ENCODE peak calls at places on chromosome 16, in four cellular contexts. L is A549, Q is GM12878, C is HepG2. T is an unnamed sample.

GRCh38 chr16:30552956-30553355 is 5.2 kb downstream of the ZNF764 start:
- DNase-seq in L (no peak), C (no peak), Q (no peak), T (no peak)

GRCh38 chr16:73847090-73847489 is 449.5 kb upstream of the PSMD7 start:
- DNase-seq in Q (no peak), L (no peak), C (no peak), T (no peak)

GRCh38 chr16:22948603-22949368 is 134.8 kb downstream of the HS3ST2 start:
- DNase-seq in Q (peak; percentile 8), C (peak; percentile 82), L (peak; percentile 61), T (peak; percentile 86)

GRCh38 chr16:52549011-52549692 is 2.2 kb upstream of the TOX3 start:
- DNase-seq in Q (no peak), C (peak; percentile 75), L (no peak), T (no peak)

GRCh38 chr16:51134876-51135275 is 16.2 kb downstream of the SALL1 start:
- DNase-seq in C (no peak), Q (no peak), L (no peak), T (no peak)

GRCh38 chr16:2335286-2335895 is 5.1 kb downstream of the ABCA3 start:
- DNase-seq in L (no peak), C (no peak), Q (no peak), T (no peak)

GRCh38 chr16:882256-882655 is 81.7 kb upstream of the GNG13 start:
- DNase-seq in L (no peak), C (no peak), Q (no peak), T (no peak)

GRCh38 chr16:80559369-80559768 is 18.6 kb downstream of the DYNLRB2 start:
- DNase-seq in C (no peak), Q (no peak), L (no peak), T (no peak)

GRCh38 chr16:81445143-81445922 is 725 bp downstream of the CMIP start:
- DNase-seq in C (no peak), L (peak; percentile 61), Q (no peak), T (peak; percentile 83)

GRCh38 chr16:58451263-58451662 is 48.7 kb upstream of the NDRG4 start:
- DNase-seq in Q (no peak), L (no peak), C (no peak), T (no peak)

GRCh38 chr16:24668481-24669001 is 60.9 kb upstream of the TNRC6A start:
- DNase-seq in C (no peak), Q (no peak), L (no peak), T (no peak)

GRCh38 chr16:1941924-1942809 is 832 bp downstream of the MSRB1 start:
- DNase-seq in Q (no peak), C (no peak), L (no peak), T (peak; percentile 41)

GRCh38 chr16:14284371-14284770 is 213.3 kb downstream of the MRTFB start:
- DNase-seq in Q (no peak), L (no peak), C (no peak), T (no peak)

GRCh38 chr16:53780051-53780450 is 76.1 kb downstream of the FTO start:
- DNase-seq in Q (no peak), L (no peak), C (no peak), T (no peak)

GRCh38 chr16:27498916-27499658 is 50.6 kb downstream of the GTF3C1 start:
- DNase-seq in Q (no peak), C (no peak), L (no peak), T (no peak)

GRCh38 chr16:89024546-89024945 is 47.5 kb upstream of the CBFA2T3 start:
- DNase-seq in L (no peak), C (no peak), Q (no peak), T (no peak)

GRCh38 chr16:25148568-25149215 is 37.1 kb downstream of the LCMT1 start:
- DNase-seq in Q (no peak), L (no peak), C (no peak), T (no peak)

GRCh38 chr16:5175263-5175662 is 77.7 kb upstream of the EEF2KMT start:
- DNase-seq in Q (no peak), L (no peak), C (no peak), T (no peak)

GRCh38 chr16:27405546-27406451 is 3.8 kb downstream of the IL21R start:
- DNase-seq in Q (no peak), C (no peak), L (no peak), T (no peak)

GRCh38 chr16:73006021-73006420 is 41.9 kb downstream of the ZFHX3 start:
- DNase-seq in Q (no peak), C (no peak), L (no peak), T (no peak)

GRCh38 chr16:9787717-9788116 is 394.5 kb downstream of the GRIN2A start:
- DNase-seq in Q (peak; percentile 15), L (no peak), C (no peak), T (peak; percentile 11)

GRCh38 chr16:4336701-4337539 is 14.2 kb downstream of the PAM16 start:
- DNase-seq in C (no peak), L (no peak), Q (no peak), T (no peak)

GRCh38 chr16:9134739-9135138 is 43.3 kb downstream of the HAPSTR1 start:
- DNase-seq in Q (no peak), L (peak; percentile 69), C (peak; percentile 79), T (no peak)

DNA sequence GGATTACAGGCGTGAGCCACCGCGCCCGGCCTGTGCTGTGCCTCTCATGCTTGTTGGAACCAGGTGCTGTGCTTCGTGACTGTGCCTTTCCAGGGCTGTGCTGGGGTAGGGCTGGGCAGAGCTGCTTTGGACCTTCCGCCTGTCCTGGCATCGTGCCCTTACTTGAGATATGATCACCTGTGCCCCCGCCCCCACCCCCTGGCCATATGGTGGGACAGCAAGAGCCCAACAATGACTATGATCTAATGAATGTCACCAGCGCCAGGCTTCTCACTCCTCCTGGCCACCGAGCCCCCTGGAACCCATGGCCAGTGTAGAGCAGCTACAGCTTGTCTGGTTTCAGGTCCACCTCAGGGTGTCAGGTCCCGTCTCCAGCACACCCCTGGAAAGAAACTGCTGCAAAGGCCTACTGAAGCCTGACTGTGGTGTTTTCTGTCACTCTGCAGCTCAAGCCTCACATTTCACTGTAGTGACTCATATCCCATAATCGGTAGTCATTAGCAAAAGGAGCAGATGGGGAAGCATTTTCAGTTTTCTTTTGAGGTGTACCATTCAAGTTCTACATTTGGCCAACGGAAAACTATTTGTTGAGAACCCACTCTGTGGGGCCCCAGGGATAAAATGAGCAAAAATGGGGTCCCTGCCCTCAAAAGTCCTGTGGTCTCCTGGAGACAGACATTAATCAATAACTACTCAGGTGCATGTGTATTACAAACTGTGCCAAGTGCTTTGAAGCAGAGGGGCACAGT is 22.1 kb downstream of the FCSK start:
- DNase-seq in L (no peak), C (no peak), Q (peak; percentile 96), T (no peak)
- TF ChIP-seq POLR2AphosphoS2 in L (no peak), C (no peak), Q (no peak), T (no peak)

GRCh38 chr16:87343753-87344050 is 26.5 kb upstream of the C16orf95 start:
- DNase-seq in L (no peak), Q (no peak), C (no peak), T (no peak)
- TF ChIP-seq POLR2AphosphoS2 in L (no peak), Q (no peak), C (no peak), T (no peak)

GRCh38 chr16:67661101-67661661 is 421 bp downstream of the PARD6A start:
- DNase-seq in L (peak; percentile 46), C (no peak), Q (no peak), T (no peak)
- TF ChIP-seq POLR2AphosphoS2 in L (no peak), C (no peak), Q (no peak), T (no peak)

GRCh38 chr16:49343291-49343690 is 30.3 kb upstream of the C16orf78 start:
- DNase-seq in L (no peak), C (no peak), Q (no peak), T (no peak)

GRCh38 chr16:49342336-49343265 is 31.0 kb upstream of the C16orf78 start:
- DNase-seq in Q (no peak), C (no peak), L (no peak), T (no peak)

GRCh38 chr16:49345829-49346228 is 27.8 kb upstream of the C16orf78 start:
- DNase-seq in L (no peak), C (no peak), Q (no peak), T (peak; percentile 21)

GRCh38 chr16:49346459-49346858 is 27.1 kb upstream of the C16orf78 start:
- DNase-seq in Q (no peak), C (no peak), L (no peak), T (no peak)

GRCh38 chr16:49344401-49344800 is 29.2 kb upstream of the C16orf78 start:
- DNase-seq in L (no peak), Q (no peak), C (no peak), T (no peak)
- TF ChIP-seq POLR2AphosphoS2 in L (no peak), Q (no peak), C (no peak), T (no peak)

GRCh38 chr16:68348645-68349445 is 38.0 kb downstream of the PRMT7 start:
- DNase-seq in Q (no peak), C (no peak), L (no peak), T (no peak)
- TF ChIP-seq POLR2AphosphoS2 in Q (no peak), C (no peak), L (no peak), T (no peak)

DNA sequence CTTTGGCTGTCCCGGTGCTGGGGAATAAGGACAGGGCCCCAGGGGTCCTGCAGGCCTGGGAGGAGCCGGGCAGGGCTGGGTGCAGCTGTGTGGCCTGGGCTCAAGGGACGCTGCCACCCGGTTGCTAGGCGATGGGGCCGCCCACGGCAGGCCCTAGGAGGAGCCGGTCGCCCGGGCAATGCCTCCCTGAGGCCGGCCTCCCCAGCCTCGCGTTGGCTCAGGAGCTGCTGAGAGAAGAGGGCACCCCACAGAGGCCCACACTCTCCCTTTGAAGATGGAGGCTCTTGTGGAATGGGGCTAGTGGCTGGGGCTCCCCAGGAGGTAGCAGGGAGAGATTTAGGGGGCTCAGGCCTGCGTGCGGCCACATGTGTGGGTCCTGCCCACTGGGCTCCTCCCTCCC is at the start of gene CIBAR2:
- DNase-seq in Q (no peak), C (no peak), L (no peak), T (no peak)
- TF ChIP-seq POLR2AphosphoS2 in Q (no peak), C (no peak), L (no peak), T (no peak)

DNA sequence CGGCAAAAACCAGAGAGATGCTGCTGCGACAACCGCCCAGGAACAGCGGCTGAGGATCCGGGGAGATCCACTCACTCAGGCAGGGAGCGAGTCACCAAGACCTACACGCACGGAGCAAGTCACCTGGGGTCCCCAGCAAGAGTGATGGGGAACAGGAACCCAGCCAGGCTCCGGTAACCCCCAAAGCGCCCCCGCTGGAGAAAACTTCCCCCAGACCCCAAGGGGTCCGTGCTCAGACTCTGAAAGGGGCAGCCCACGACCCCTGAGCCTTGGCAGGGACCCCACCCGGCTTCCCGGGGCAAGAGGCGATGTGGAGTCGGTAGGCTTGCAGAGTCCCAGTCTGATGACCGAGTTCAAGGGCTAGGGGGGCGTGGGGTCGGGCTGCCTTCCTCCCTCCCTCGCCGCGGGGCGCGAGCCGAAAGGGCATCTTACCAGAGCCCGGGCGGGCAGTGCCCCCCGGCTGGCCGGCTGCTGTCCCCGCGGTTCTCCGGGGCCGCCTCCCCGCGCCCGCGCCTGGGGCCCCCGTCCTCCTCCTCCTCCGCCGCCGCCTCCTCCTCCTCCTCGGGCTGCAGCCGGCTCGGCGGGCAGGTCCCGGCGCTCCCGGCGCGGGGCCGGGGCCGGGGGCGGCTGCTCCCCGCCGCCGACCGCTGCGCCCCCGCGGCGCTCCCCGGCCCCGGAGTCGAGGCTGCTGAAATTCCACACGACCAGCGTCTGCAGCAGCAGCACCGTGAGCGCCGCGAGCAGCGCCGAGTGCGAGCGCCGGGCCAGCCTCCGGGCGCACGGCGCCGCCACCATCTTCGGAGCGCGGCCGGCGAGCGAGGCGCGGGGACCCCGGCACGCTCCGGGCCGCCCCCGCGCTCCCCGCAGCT is 524 bp downstream of the XYLT1 start:
- DNase-seq in L (peak; percentile 13), Q (no peak), C (no peak), T (no peak)
- TF ChIP-seq POLR2AphosphoS2 in L (no peak), Q (no peak), C (no peak), T (no peak)

GRCh38 chr16:57084257-57084770 is 8.1 kb upstream of the CPNE2 start:
- DNase-seq in Q (peak; percentile 25), L (peak; percentile 93), C (peak; percentile 54), T (peak; percentile 84)
- TF ChIP-seq POLR2AphosphoS2 in Q (peak; percentile 73), L (no peak), C (no peak), T (no peak)

T was measured in K562.